ENCODE peak calls at places on chromosome 12, in six cellular contexts. O, S, I, U, V and A are unnamed samples.

GRCh38 chr12:57734586-57734985 is 4.0 kb downstream of the AGAP2 start:
- DNase-seq in V (no peak), I (no peak), U (no peak), S (no peak), O (no peak), A (no peak)

GRCh38 chr12:58363971-58364370 is 422.6 kb downstream of the ATP23 start:
- DNase-seq in O (no peak), I (no peak), V (no peak), U (no peak), S (no peak), A (no peak)

GRCh38 chr12:32605326-32606095 is 73.6 kb upstream of the DNM1L start:
- DNase-seq in I (no peak), U (no peak), O (no peak), V (no peak), S (no peak), A (no peak)

GRCh38 chr12:118082161-118082560 is 21.2 kb upstream of the WSB2 start:
- DNase-seq in V (no peak), S (no peak), O (no peak), U (no peak), I (no peak), A (no peak)

GRCh38 chr12:100427078-100427477 is 46.6 kb upstream of the NR1H4 start:
- DNase-seq in S (peak), O (no peak), U (peak), I (peak), V (no peak), A (no peak)

GRCh38 chr12:54984602-54985376 is at the start of gene TESPA1:
- DNase-seq in I (no peak), V (peak), U (no peak), S (no peak), O (no peak), A (peak)

GRCh38 chr12:79300199-79300568 is 390.6 kb downstream of the PAWR start:
- DNase-seq in I (peak), O (no peak), S (peak), V (no peak), U (no peak), A (no peak)

GRCh38 chr12:100688451-100688864 is 106.1 kb upstream of the ANO4 start:
- DNase-seq in O (no peak), S (no peak), U (no peak), V (no peak), I (no peak), A (no peak)

GRCh38 chr12:131051155-131051473 is 97.4 kb downstream of the ADGRD1 start:
- DNase-seq in U (no peak), V (no peak), I (no peak), S (no peak), O (no peak), A (no peak)

DNA sequence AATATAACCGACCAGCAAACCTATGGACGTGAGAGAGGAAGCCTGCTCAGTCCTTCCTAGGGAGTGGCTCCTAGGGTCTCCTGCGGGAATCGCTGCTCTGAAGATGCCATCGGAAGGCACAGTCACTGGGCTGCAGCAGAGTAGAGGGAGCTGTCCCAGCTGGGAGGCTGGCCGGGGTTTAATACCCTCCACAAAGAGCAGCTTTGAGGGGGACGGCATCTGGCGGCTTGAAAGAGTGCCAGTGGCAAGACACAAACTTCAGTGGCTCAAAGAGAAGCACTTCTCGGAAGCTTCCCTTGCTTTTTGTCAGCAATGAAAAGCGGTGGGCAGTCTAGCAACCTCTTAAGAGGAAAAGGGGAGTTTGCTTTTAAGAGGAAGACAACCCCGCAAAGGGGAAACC is 114.6 kb downstream of the TMEM132C start:
- DNase-seq in O (peak), V (no peak), U (no peak), S (no peak), I (no peak), A (no peak)
- TF ChIP-seq CTCF in O (no peak), V (no peak), U (no peak), S (no peak), I (no peak), A (no peak)

GRCh38 chr12:111240374-111240773 is 128.5 kb downstream of the PHETA1 start:
- DNase-seq in S (no peak), I (no peak), U (no peak), O (no peak), V (no peak), A (no peak)
- TF ChIP-seq CTCF in S (no peak), I (no peak), U (no peak), O (no peak), V (no peak), A (no peak)

GRCh38 chr12:13024151-13024946 is 19.8 kb upstream of the FAM234B start:
- DNase-seq in V (peak), I (peak), U (no peak), O (no peak), S (peak), A (no peak)
- TF ChIP-seq CTCF in V (peak), I (peak), U (peak), O (peak), S (peak), A (no peak)

DNA sequence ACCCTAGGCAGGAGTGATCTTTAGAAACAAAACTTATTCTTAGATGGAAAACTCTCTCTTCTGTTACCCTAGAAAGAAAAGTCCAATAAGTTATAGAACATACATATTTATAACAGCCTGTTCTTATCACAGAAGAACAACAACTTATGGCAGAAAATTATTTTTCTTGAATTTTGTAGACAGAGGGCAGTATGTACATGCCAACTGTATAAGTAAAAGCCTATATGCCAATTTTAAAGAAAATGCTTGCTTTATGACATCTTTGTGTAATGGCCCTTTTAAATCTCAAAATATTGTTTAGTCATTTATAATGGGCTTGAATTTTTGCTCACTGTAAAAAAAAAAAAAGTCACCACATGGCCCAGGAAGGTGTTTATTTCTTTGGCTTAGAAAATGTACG is 38.2 kb upstream of the GRIP1 start:
- DNase-seq in O (no peak), V (no peak), S (no peak), U (no peak), I (no peak), A (no peak)
- TF ChIP-seq CTCF in O (no peak), V (no peak), S (no peak), U (no peak), I (no peak), A (no peak)

GRCh38 chr12:91732086-91732485 is 413.6 kb downstream of the BTG1 start:
- DNase-seq in O (no peak), V (no peak), U (no peak), S (peak), I (peak), A (no peak)

GRCh38 chr12:91729543-91729942 is 416.1 kb downstream of the BTG1 start:
- DNase-seq in S (no peak), O (no peak), I (no peak), U (no peak), V (no peak), A (no peak)
- TF ChIP-seq CTCF in S (no peak), O (no peak), I (no peak), U (no peak), V (no peak), A (no peak)

DNA sequence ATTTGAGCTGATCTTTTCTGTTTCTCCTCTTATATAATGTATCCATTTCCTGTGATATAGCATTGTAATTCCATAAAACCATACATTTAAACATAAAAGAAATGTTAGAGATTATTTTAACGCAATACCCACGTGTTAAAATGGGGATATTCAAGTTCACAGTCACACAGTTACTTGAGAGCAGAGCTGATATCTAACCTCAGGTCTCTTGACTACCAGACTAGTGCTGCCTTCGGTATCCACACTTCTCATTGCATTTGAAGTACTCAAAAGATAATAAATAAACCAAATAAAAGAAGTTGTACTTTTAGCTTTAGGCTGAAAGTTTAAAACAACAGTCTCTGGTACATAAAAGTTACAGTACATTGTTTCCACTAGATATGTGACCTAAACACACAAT is 2.9 kb downstream of the CLECL1 start:
- DNase-seq in V (no peak), S (no peak), U (no peak), O (no peak), I (no peak), A (no peak)
- TF ChIP-seq CTCF in V (no peak), S (no peak), U (no peak), O (no peak), I (no peak), A (no peak)

GRCh38 chr12:26831959-26832816 is 806 bp downstream of the ITPR2 start:
- DNase-seq in I (peak), S (peak), O (peak), U (no peak), V (peak), A (peak)
- TF ChIP-seq CTCF in I (peak), S (no peak), O (no peak), U (no peak), V (peak), A (no peak)

GRCh38 chr12:6752181-6752930 is 585 bp downstream of the MLF2 start:
- DNase-seq in I (peak), V (peak), U (no peak), S (no peak), O (peak), A (peak)
- TF ChIP-seq CTCF in I (peak), V (peak), U (peak), S (peak), O (peak), A (no peak)

DNA sequence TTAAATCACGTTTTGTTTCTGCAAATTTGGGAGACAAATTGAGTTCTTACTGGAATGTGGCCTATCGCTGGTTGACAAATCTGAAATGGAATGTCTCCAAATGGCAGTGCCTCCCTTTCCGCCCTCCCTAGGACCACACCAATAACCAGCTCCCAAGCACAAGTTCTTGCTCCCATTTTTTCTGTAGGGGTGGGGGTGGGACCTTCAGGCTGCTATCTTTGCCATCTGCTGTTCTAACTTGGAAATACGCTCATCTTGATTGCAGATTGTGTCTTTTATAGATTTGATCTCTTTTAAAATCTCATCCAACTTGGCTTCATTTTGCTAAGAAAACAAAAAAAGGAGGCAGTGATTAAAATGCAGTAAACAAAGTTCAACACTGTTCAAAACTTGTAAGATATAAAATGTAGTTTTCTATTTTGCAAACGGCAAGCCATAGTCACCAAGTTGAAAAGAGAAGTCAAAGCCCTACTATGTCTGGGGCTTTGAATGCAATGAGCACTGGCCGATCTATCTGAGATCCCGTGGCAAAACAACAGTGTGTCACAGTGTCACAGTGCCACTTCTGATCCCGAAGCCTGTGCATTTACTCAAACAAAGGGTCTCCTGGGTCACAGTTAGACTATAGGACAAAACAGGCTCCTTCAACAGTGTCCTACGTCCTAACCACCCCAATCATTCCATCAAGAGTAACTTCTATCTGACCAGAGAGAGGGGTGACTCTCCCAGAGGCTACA is 13.7 kb upstream of the SELPLG start:
- DNase-seq in U (no peak), V (no peak), S (no peak), I (no peak), O (peak), A (no peak)
- TF ChIP-seq CTCF in U (peak), V (no peak), S (no peak), I (no peak), O (peak), A (no peak)

DNA sequence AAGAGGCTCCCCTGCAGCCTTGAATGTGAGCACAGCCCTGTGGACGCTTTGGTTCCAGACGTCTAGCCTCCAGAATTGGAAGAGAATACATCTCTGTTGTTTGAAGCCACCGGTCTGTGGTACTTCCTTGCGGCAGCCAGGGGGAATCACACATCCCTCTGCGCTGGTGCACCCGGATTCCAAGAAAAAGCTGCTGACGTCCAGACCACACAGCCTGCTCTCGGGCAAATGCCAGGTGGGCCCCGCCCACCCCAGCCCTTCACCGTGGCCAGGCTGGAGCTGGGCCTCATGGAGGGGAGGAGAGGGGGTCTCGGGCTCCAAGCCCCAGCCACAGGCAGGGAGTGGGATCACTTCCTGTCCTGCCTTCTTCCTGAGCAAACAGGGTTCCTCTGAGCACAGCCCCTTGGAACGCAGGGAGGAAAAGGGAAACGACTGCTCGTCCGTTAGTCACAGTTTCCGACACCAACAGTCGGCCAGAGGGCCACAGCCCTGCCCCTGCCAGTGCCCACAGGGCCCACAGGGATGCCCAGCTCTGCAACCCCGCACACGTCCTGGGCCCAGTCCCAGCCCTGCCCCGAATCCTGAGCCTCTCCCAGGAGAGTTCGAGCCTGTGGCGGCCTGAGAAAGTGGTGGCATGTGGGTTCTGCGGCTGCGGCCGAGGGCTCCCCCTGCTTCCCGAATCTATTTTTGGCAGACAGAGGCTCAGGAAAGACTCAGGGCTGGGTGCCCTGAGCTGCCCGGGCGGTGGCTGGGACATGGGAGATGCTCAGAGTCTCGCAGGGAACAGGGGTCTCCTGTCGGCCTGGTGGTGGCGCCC is 85.3 kb downstream of the RFLNA start:
- DNase-seq in O (no peak), U (no peak), V (peak), I (peak), S (peak), A (no peak)
- TF ChIP-seq CTCF in O (no peak), U (peak), V (peak), I (peak), S (peak), A (no peak)